ENCODE peak calls at places on chromosomes 1 and 21, in six cellular contexts. O, A, Y, K, S and D are unnamed samples.

GRCh38 chr1:186202174-186202843 is 172.7 kb downstream of the TPR start:
- DNase-seq in O (no peak), A (no peak), Y (no peak), K (no peak), S (no peak), D (no peak)

GRCh38 chr1:153598309-153599172 is 14.4 kb downstream of the S100A16 start:
- DNase-seq in O (peak; percentile 91), A (no peak), Y (peak; percentile 53), K (peak; percentile 78), S (peak; percentile 82), D (peak; percentile 87)

GRCh38 chr1:30586671-30587070 is 136.7 kb downstream of the MATN1 start:
- DNase-seq in O (no peak), A (no peak), Y (no peak), K (no peak), S (no peak), D (peak; percentile 23)

GRCh38 chr1:3453891-3454810 is at the start of gene ARHGEF16:
- DNase-seq in O (peak; percentile 94), A (peak; percentile 65), Y (peak; percentile 49), K (peak; percentile 15), S (peak; percentile 59), D (peak; percentile 95)

GRCh38 chr1:206794294-206794908 is 22.1 kb upstream of the IL10 start:
- DNase-seq in O (no peak), A (no peak), Y (no peak), K (no peak), S (no peak), D (no peak)

GRCh38 chr1:226973898-226974543 is 33.9 kb downstream of the COQ8A start:
- DNase-seq in O (peak; percentile 22), A (no peak), Y (no peak), K (peak; percentile 24), S (peak; percentile 42), D (peak; percentile 22)

GRCh38 chr1:38932496-38933014 is 9.1 kb downstream of the RHBDL2 start:
- DNase-seq in O (no peak), A (no peak), Y (no peak), K (no peak), S (no peak), D (no peak)

GRCh38 chr1:8396912-8397406 is 79.0 kb downstream of the SLC45A1 start:
- DNase-seq in O (peak; percentile 89), A (no peak), Y (no peak), K (peak; percentile 99), S (peak; percentile 99), D (no peak)

GRCh38 chr21:43609501-43610340 is 49.6 kb downstream of the HSF2BP start:
- DNase-seq in O (no peak), A (no peak), Y (no peak), K (peak; percentile 88), S (peak; percentile 87), D (no peak)

GRCh38 chr1:57422271-57423134 is 1.4 kb downstream of the DAB1 start:
- DNase-seq in O (peak; percentile 86), A (peak; percentile 63), Y (no peak), K (peak; percentile 34), S (peak; percentile 32), D (peak; percentile 65)

GRCh38 chr1:150429805-150430204 is 57.4 kb upstream of the TARS2 start:
- DNase-seq in O (peak; percentile 32), A (no peak), Y (no peak), K (peak; percentile 7), S (peak; percentile 12), D (no peak)

GRCh38 chr1:12811409-12811784 is 19.8 kb downstream of the PRAMEF11 start:
- DNase-seq in O (no peak), A (no peak), Y (no peak), K (no peak), S (no peak), D (no peak)

GRCh38 chr1:56590520-56591011 is 11.2 kb upstream of the PLPP3 start:
- DNase-seq in O (peak; percentile 32), A (no peak), Y (no peak), K (no peak), S (no peak), D (no peak)

GRCh38 chr1:10936998-10937901 is 75.2 kb upstream of the TARDBP start:
- DNase-seq in O (no peak), A (no peak), Y (no peak), K (no peak), S (no peak), D (no peak)

GRCh38 chr1:23544444-23545389 is 13.7 kb upstream of the E2F2 start:
- DNase-seq in O (peak; percentile 94), A (peak; percentile 84), Y (no peak), K (peak; percentile 83), S (peak; percentile 85), D (peak; percentile 81)

GRCh38 chr1:161209790-161210409 is 5.2 kb upstream of the FCER1G start:
- DNase-seq in O (peak; percentile 93), A (no peak), Y (peak; percentile 67), K (peak; percentile 67), S (peak; percentile 81), D (peak; percentile 91)

GRCh38 chr1:213123087-213123486 is 72.0 kb downstream of the RPS6KC1 start:
- DNase-seq in O (no peak), A (no peak), Y (no peak), K (no peak), S (no peak), D (no peak)

GRCh38 chr1:226643167-226643566 is 94.6 kb downstream of the STUM start:
- DNase-seq in O (peak; percentile 72), A (no peak), Y (no peak), K (peak; percentile 81), S (peak; percentile 73), D (no peak)

GRCh38 chr21:26952274-26953066 is 14.4 kb downstream of the ADAMTS5 start:
- DNase-seq in O (peak; percentile 16), A (no peak), Y (no peak), K (peak; percentile 45), S (peak; percentile 58), D (no peak)

GRCh38 chr1:27087371-27087941 is 67.5 kb downstream of the SLC9A1 start:
- DNase-seq in O (no peak), A (no peak), Y (no peak), K (no peak), S (no peak), D (no peak)

GRCh38 chr1:27092888-27093287 is 62.0 kb downstream of the SLC9A1 start:
- DNase-seq in O (no peak), A (no peak), Y (no peak), K (no peak), S (no peak), D (no peak)

GRCh38 chr1:27086026-27086425 is 68.9 kb downstream of the SLC9A1 start:
- DNase-seq in O (peak; percentile 50), A (no peak), Y (no peak), K (no peak), S (no peak), D (no peak)

GRCh38 chr1:27086628-27087027 is 68.3 kb downstream of the SLC9A1 start:
- DNase-seq in O (no peak), A (no peak), Y (no peak), K (no peak), S (no peak), D (no peak)

DNA sequence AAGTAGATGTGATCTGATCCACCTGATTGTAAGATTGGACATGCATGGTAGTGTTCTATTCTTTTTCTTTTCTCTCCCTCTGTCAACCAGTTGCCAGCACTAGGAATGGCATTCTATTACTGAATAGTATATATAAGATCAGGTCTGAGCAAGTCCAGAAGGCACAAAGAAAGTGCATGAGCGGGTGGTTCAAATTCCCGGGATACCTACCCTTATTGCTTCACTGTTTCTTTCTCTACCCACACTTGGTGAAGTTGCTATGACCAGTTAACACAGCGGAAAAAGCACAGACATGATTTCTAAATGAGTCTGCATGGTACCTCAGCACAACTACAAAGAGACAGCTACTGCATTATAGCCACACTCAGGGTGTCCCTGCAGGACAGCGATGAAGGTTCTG is 64.0 kb downstream of the SLC9A1 start:
- DNase-seq in O (no peak), A (no peak), Y (no peak), K (no peak), S (no peak), D (no peak)
- H2BK15ac ChIP-seq in O (no peak overlapping the region), A (no peak overlapping the region), Y (peak overlapping the region; percentile 29), K (no peak overlapping the region), S (no peak overlapping the region), D (no peak overlapping the region)

DNA sequence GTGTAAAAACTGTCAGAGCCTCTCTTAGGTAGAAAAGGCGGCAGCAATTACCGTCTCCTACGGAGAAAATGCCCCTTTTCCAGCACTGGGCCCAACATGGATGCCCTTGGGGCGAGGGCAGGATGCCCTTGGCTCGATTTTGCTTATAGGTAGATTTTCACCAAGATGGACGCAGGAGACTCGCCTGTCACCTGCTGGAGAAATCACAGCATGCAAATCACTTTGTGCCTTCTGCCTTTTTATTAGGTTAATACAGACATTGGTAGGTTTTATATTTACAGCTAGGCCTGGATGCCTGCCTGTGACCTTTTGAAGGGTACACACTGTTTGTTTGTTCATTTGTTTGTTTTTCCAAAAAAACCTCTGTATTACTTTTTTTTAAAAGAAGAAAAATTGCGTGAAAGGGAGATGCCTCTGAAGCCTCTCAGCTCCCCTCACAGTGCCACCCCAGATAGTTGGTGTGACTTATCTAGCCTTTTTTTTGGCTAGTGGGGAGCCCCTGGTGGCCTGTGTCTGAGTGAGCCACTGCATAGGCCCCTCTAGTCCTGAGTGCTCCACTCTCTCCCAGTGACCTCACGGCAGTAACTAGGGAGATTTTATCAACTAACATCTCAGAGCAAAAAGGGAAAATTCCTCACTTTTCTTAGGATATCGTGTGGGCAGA is 2.5 kb downstream of the ATP1B1 start:
- DNase-seq in O (peak; percentile 75), A (no peak), Y (no peak), K (peak; percentile 35), S (peak; percentile 88), D (no peak)
- H2BK15ac ChIP-seq in O (no peak overlapping the region), A (no peak overlapping the region), Y (peak overlapping the region; percentile 84), K (peak overlapping the region; percentile 42), S (no peak overlapping the region), D (no peak overlapping the region)

GRCh38 chr1:76782777-76783176 is 84.5 kb upstream of the ST6GALNAC5 start:
- DNase-seq in O (no peak), A (no peak), Y (no peak), K (peak; percentile 0), S (peak; percentile 0), D (no peak)
- H2BK15ac ChIP-seq in O (no peak overlapping the region), A (no peak overlapping the region), Y (no peak overlapping the region), K (no peak overlapping the region), S (no peak overlapping the region), D (no peak overlapping the region)

GRCh38 chr1:45828841-45829240 is 25.4 kb downstream of the MAST2 start:
- DNase-seq in O (no peak), A (no peak), Y (no peak), K (no peak), S (no peak), D (no peak)

GRCh38 chr1:45824607-45825006 is 21.2 kb downstream of the MAST2 start:
- DNase-seq in O (no peak), A (no peak), Y (no peak), K (no peak), S (no peak), D (no peak)

GRCh38 chr1:45822644-45823043 is 19.2 kb downstream of the MAST2 start:
- DNase-seq in O (no peak), A (no peak), Y (no peak), K (no peak), S (no peak), D (no peak)

GRCh38 chr1:45827256-45827655 is 23.8 kb downstream of the MAST2 start:
- DNase-seq in O (no peak), A (no peak), Y (no peak), K (no peak), S (no peak), D (no peak)
- H2BK15ac ChIP-seq in O (no peak overlapping the region), A (no peak overlapping the region), Y (no peak overlapping the region), K (no peak overlapping the region), S (no peak overlapping the region), D (no peak overlapping the region)